ENCODE peak calls at places on chromosomes 2 and 18, in four cellular contexts. I is EL; A is stimulated activated CD4-positive, alpha-beta T cell treated with anti-CD3 and anti-CD28 coated beads, Interleukin-4, amount 100 ng/mL, for 1 hour; U is hepatocyte. X is an unnamed sample.

GRCh38 chr2:177753682-177754475 is 318.7 kb downstream of the PDE11A start:
- DNase-seq in I (peak; percentile 73), A (no peak), U (peak; percentile 71), X (peak; percentile 91)

GRCh38 chr2:222683805-222684204 is 12.3 kb downstream of the MOGAT1 start:
- DNase-seq in I (no peak), A (no peak), U (no peak), X (no peak)

GRCh38 chr18:9613550-9614400 is 584 bp downstream of the PPP4R1 start:
- DNase-seq in I (peak; percentile 62), A (peak; percentile 44), U (peak; percentile 84), X (peak; percentile 33)

GRCh38 chr2:207163815-207164747 is 1.7 kb downstream of the KLF7 start:
- DNase-seq in I (peak; percentile 54), A (no peak), U (peak; percentile 40), X (peak; percentile 45)

GRCh38 chr2:240411261-240412160 is 24.0 kb upstream of the GPC1 start:
- DNase-seq in I (no peak), A (no peak), U (no peak), X (no peak)

GRCh38 chr18:58345064-58345463 is 283.8 kb downstream of the ALPK2 start:
- DNase-seq in I (no peak), A (no peak), U (no peak), X (no peak)

GRCh38 chr2:135265960-135266490 is 213.9 kb downstream of the RAB3GAP1 start:
- DNase-seq in I (no peak), A (no peak), U (no peak), X (no peak)

GRCh38 chr18:70249118-70249517 is 39.7 kb upstream of the SOCS6 start:
- DNase-seq in I (peak; percentile 64), A (no peak), U (no peak), X (peak; percentile 29)

GRCh38 chr2:219687266-219687665 is 59.8 kb downstream of the SLC4A3 start:
- DNase-seq in I (peak; percentile 82), A (no peak), U (no peak), X (peak; percentile 71)

GRCh38 chr18:36315736-36316135 is 18.2 kb downstream of the FHOD3 start:
- DNase-seq in I (peak; percentile 68), A (no peak), U (no peak), X (peak; percentile 59)

GRCh38 chr2:101793277-101793969 is 95.9 kb downstream of the MAP4K4 start:
- DNase-seq in I (no peak), A (no peak), U (no peak), X (no peak)

GRCh38 chr2:132412021-132412420 is 4.6 kb upstream of the GPR39 start:
- DNase-seq in I (no peak), A (no peak), U (no peak), X (no peak)

GRCh38 chr2:170162261-170162612 is 15.7 kb upstream of the MYO3B start:
- DNase-seq in I (peak; percentile 58), A (no peak), U (no peak), X (peak; percentile 69)

GRCh38 chr18:9422816-9423519 is 52.3 kb upstream of the RALBP1 start:
- DNase-seq in I (no peak), A (no peak), U (no peak), X (no peak)

GRCh38 chr2:177118636-177119035 is 94.0 kb upstream of the HNRNPA3 start:
- DNase-seq in I (no peak), A (no peak), U (peak; percentile 12), X (no peak)

GRCh38 chr18:9016819-9017169 is 85.7 kb upstream of the NDUFV2 start:
- DNase-seq in I (no peak), A (no peak), U (no peak), X (no peak)

X was measured in HFFc6.